ENCODE peak calls at places on chromosome 11, in four cellular contexts. F, K, O and V are unnamed samples.

GRCh38 chr11:63917685-63918523 is 940 bp upstream of the RCOR2 start:
- DNase-seq in O (no peak), K (peak), F (no peak), V (peak)

GRCh38 chr11:46649180-46649738 is 31.9 kb downstream of the ATG13 start:
- DNase-seq in K (peak), F (no peak), O (peak), V (peak)

GRCh38 chr11:114133548-114134329 is 74.2 kb downstream of the ZBTB16 start:
- DNase-seq in K (no peak), F (no peak), O (no peak), V (no peak)

GRCh38 chr11:61534025-61534900 is 25.7 kb downstream of the LRRC10B start:
- DNase-seq in K (no peak), O (no peak), F (no peak), V (no peak)

GRCh38 chr11:3609416-3610265 is 32.2 kb downstream of the ART5 start:
- DNase-seq in K (no peak), F (no peak), O (peak), V (peak)

GRCh38 chr11:1628506-1629325 is 859 bp upstream of the KRTAP5-5 start:
- DNase-seq in F (peak), K (peak), O (peak), V (peak)

GRCh38 chr11:1209371-1210057 is 13.4 kb upstream of the MUC5B start:
- DNase-seq in O (no peak), F (no peak), K (peak), V (no peak)

GRCh38 chr11:85955531-85955930 is 100.3 kb downstream of the CCDC83 start:
- DNase-seq in K (no peak), F (no peak), O (no peak), V (no peak)

GRCh38 chr11:48020092-48020755 is 39.9 kb downstream of the PTPRJ start:
- DNase-seq in F (no peak), O (no peak), K (no peak), V (no peak)

GRCh38 chr11:85619497-85619896 is 7.6 kb downstream of the DLG2 start:
- DNase-seq in O (no peak), K (no peak), F (no peak), V (no peak)

GRCh38 chr11:46446343-46446751 is 54.8 kb upstream of the CHRM4 start:
- DNase-seq in O (no peak), K (no peak), F (no peak), V (peak)

GRCh38 chr11:12053606-12054361 is 45.4 kb upstream of the DKK3 start:
- DNase-seq in K (no peak), F (no peak), O (no peak), V (no peak)

GRCh38 chr11:34250732-34251639 is 106.8 kb downstream of the ABTB2 start:
- DNase-seq in O (peak), F (peak), K (peak), V (peak)

GRCh38 chr11:11057472-11057854 is 199.6 kb upstream of the ZBED5 start:
- DNase-seq in O (no peak), K (no peak), F (no peak), V (no peak)

GRCh38 chr11:7759010-7759409 is 37.7 kb downstream of the OR5P2 start:
- DNase-seq in K (no peak), F (no peak), O (no peak), V (no peak)